ENCODE peak calls at places on chromosomes 11 and 22, in six cellular contexts. X is neural progenitor cell; T is GM12878; F is AG10803; K is Jurkat, Clone E6-1; W is upper lobe of right lung. U is an unnamed sample.

GRCh38 chr22:49328630-49329405 is 498.9 kb downstream of the BRD1 start:
- DNase-seq in T (no peak), X (no peak), K (no peak), W (peak; percentile 36), F (no peak), U (no peak)

GRCh38 chr11:73260127-73260457 is 12.0 kb upstream of the P2RY6 start:
- DNase-seq in K (no peak), T (no peak), X (no peak), F (no peak), W (peak; percentile 18), U (no peak)

GRCh38 chr11:35969089-35970046 is 25.5 kb downstream of the LDLRAD3 start:
- DNase-seq in X (no peak), F (no peak), T (no peak), K (no peak), W (peak; percentile 63), U (no peak)

GRCh38 chr11:59801981-59802638 is 8.5 kb downstream of the MRPL16 start:
- DNase-seq in T (no peak), K (no peak), X (peak; percentile 41), W (no peak), F (peak; percentile 33), U (no peak)

GRCh38 chr11:95354304-95354703 is 123.3 kb upstream of the SESN3 start:
- DNase-seq in T (no peak), W (no peak), F (no peak), X (no peak), K (no peak), U (no peak)

GRCh38 chr11:67408437-67409200 is 4.7 kb downstream of the TBC1D10C start:
- DNase-seq in K (peak; percentile 60), F (no peak), X (no peak), T (no peak), W (no peak), U (no peak)

GRCh38 chr11:64469288-64469687 is 110.3 kb downstream of the RPS6KA4 start:
- DNase-seq in K (no peak), F (no peak), X (no peak), W (no peak), T (no peak), U (no peak)

GRCh38 chr22:32650553-32651345 is 150.8 kb upstream of the TIMP3 start:
- DNase-seq in F (peak; percentile 70), T (no peak), K (no peak), W (no peak), X (no peak), U (no peak)

GRCh38 chr11:47768090-47768620 is 1.0 kb upstream of the FNBP4 start:
- DNase-seq in K (peak; percentile 17), F (peak; percentile 89), W (peak; percentile 86), X (peak; percentile 33), T (no peak), U (no peak)

GRCh38 chr11:473415-473814 is 23.3 kb downstream of the PTDSS2 start:
- DNase-seq in F (no peak), W (no peak), K (no peak), X (no peak), T (no peak), U (no peak)

GRCh38 chr11:65426839-65427690 is 4.5 kb downstream of the NEAT1 start:
- DNase-seq in T (no peak), K (no peak), F (peak; percentile 85), X (no peak), W (peak; percentile 70), U (no peak)

GRCh38 chr11:86940122-86940777 is 14.9 kb downstream of the FZD4 start:
- DNase-seq in K (no peak), T (no peak), F (peak; percentile 56), W (no peak), X (no peak), U (no peak)
- H3K4me3 ChIP-seq in K (no peak overlapping the region), T (no peak overlapping the region), F (no peak overlapping the region), W (peak overlapping the region; percentile 19), X (no peak overlapping the region), U (no peak overlapping the region)

GRCh38 chr22:20509344-20510047 is 2.1 kb downstream of the MED15 start:
- DNase-seq in X (peak; percentile 49), F (peak; percentile 92), K (no peak), W (no peak), T (no peak), U (no peak)
- H3K4me3 ChIP-seq in X (peak overlapping the region; percentile 77), F (peak overlapping the region; percentile 96), K (peak overlapping the region; percentile 98), W (peak overlapping the region; percentile 90), T (peak overlapping the region; percentile 95), U (peak overlapping the region; percentile 82)

DNA sequence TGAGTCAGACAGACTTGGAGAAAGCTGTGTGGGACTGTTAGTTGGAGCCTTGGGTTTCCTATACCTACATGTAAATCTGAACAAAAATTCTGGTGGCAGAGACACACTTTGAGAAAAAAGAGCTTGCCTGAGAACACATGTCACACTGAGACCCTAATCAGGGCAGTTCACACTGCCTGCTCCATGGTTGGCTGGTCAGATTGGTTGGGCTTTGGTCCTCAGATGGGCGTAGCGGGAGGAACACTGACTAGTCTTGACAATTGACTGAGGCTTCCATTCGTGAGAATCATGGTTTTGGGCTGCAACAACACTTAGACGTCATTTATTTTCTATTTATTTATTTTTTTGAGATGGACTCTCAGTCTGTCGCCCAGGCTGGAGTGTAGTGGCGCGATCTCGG is 6.9 kb downstream of the PPP6R3 start:
- DNase-seq in K (no peak), W (no peak), F (no peak), X (no peak), T (no peak), U (no peak)
- H3K4me3 ChIP-seq in K (no peak overlapping the region), W (no peak overlapping the region), F (no peak overlapping the region), X (no peak overlapping the region), T (no peak overlapping the region), U (no peak overlapping the region)

GRCh38 chr22:25710501-25710900 is 31.5 kb upstream of the MYO18B start:
- DNase-seq in T (no peak), K (no peak), F (no peak), W (no peak), X (peak; percentile 11), U (no peak)

GRCh38 chr22:25706197-25706596 is 35.8 kb upstream of the MYO18B start:
- DNase-seq in X (no peak), F (no peak), W (no peak), K (no peak), T (no peak), U (no peak)

GRCh38 chr22:25711491-25711890 is 30.5 kb upstream of the MYO18B start:
- DNase-seq in F (no peak), T (no peak), W (no peak), K (no peak), X (no peak), U (no peak)

GRCh38 chr22:25712661-25713400 is 29.2 kb upstream of the MYO18B start:
- DNase-seq in X (no peak), T (no peak), F (no peak), W (no peak), K (no peak), U (no peak)

GRCh38 chr22:25709758-25710157 is 32.2 kb upstream of the MYO18B start:
- DNase-seq in F (no peak), T (peak; percentile 12), X (no peak), K (no peak), W (no peak), U (peak; percentile 33)
- H3K4me3 ChIP-seq in F (no peak overlapping the region), T (no peak overlapping the region), X (no peak overlapping the region), K (no peak overlapping the region), W (no peak overlapping the region), U (no peak overlapping the region)